ENCODE peak calls at places on chromosomes 4 and X, in seven cellular contexts. S is LoVo, O is foreskin keratinocyte, P is lung microvascular endothelial cell, D is dermis microvascular lymphatic vessel endothelial cell, X is C1 segment of cervical spinal cord, I is MCF 10A. J is an unnamed sample.

GRCh38 chr4:90012918-90013317 is 114.3 kb upstream of the CCSER1 start:
- DNase-seq in S (no peak), O (no peak), P (no peak), D (no peak), X (no peak), I (no peak), J (no peak)

GRCh38 chrX:64867217-64867616 is 109.0 kb downstream of the ZC4H2 start:
- DNase-seq in S (no peak), O (no peak), P (no peak), D (no peak), X (no peak), I (no peak), J (no peak)

GRCh38 chr4:129387666-129388065 is 291.7 kb downstream of the C4orf33 start:
- DNase-seq in S (no peak), O (no peak), P (no peak), D (no peak), X (no peak), I (no peak), J (no peak)

GRCh38 chrX:103927633-103928032 is 34.8 kb upstream of the TMSB15B start:
- DNase-seq in S (no peak), O (no peak), P (no peak), D (no peak), X (no peak), I (no peak), J (no peak)

GRCh38 chr4:184745747-184746531 is 12.0 kb upstream of the CENPU start:
- DNase-seq in S (peak; percentile 42), O (peak; percentile 63), P (peak; percentile 77), D (peak; percentile 70), X (peak; percentile 36), I (peak; percentile 76), J (peak; percentile 85)

GRCh38 chr4:99104153-99104552 is 15.6 kb upstream of the ADH5 start:
- DNase-seq in S (no peak), O (no peak), P (no peak), D (no peak), X (no peak), I (no peak), J (peak; percentile 29)

GRCh38 chrX:146907391-146908240 is 93.1 kb upstream of the CXorf51A start:
- DNase-seq in S (no peak), O (peak; percentile 12), P (no peak), D (no peak), X (no peak), I (peak; percentile 68), J (no peak)

GRCh38 chr4:180923476-180923875 is 1319.7 kb upstream of the TENM3 start:
- DNase-seq in S (no peak), O (peak; percentile 65), P (no peak), D (no peak), X (no peak), I (peak; percentile 3), J (peak; percentile 75)

GRCh38 chr4:24537025-24537424 is 47.3 kb downstream of the DHX15 start:
- DNase-seq in S (no peak), O (no peak), P (no peak), D (no peak), X (no peak), I (no peak), J (no peak)

GRCh38 chr4:12873351-12873750 is 610.8 kb downstream of the RAB28 start:
- DNase-seq in S (no peak), O (no peak), P (no peak), D (no peak), X (no peak), I (no peak), J (no peak)

GRCh38 chr4:168221298-168221697 is 97.3 kb downstream of the DDX60 start:
- DNase-seq in S (peak; percentile 10), O (peak; percentile 62), P (peak; percentile 88), D (peak; percentile 90), X (no peak), I (peak; percentile 69), J (peak; percentile 12)

GRCh38 chrX:38166478-38167083 is 54.1 kb downstream of the SRPX start:
- DNase-seq in S (peak; percentile 18), O (no peak), P (peak; percentile 31), D (peak; percentile 42), X (no peak), I (peak; percentile 52), J (no peak)

GRCh38 chr4:65943076-65943475 is 272.8 kb upstream of the EPHA5 start:
- DNase-seq in S (peak; percentile 66), O (peak; percentile 74), P (peak; percentile 52), D (peak; percentile 10), X (no peak), I (peak; percentile 63), J (no peak)

GRCh38 chr4:152456609-152457008 is 79.3 kb downstream of the FBXW7 start:
- DNase-seq in S (no peak), O (peak; percentile 38), P (no peak), D (no peak), X (no peak), I (no peak), J (no peak)

GRCh38 chr4:147160908-147161513 is 215.3 kb upstream of the TTC29 start:
- DNase-seq in S (peak; percentile 60), O (peak; percentile 34), P (peak; percentile 77), D (peak; percentile 54), X (peak; percentile 3), I (peak; percentile 63), J (peak; percentile 75)

GRCh38 chrX:48834383-48834709 is 1.1 kb downstream of the PCSK1N start:
- DNase-seq in S (no peak), O (no peak), P (no peak), D (no peak), X (no peak), I (no peak), J (no peak)

GRCh38 chr4:4387531-4388311 is 819 bp downstream of the NSG1 start:
- DNase-seq in S (no peak), O (peak; percentile 14), P (no peak), D (no peak), X (no peak), I (no peak), J (no peak)

GRCh38 chrX:6386837-6387236 is 148.1 kb downstream of the VCX3A start:
- DNase-seq in S (no peak), O (no peak), P (no peak), D (no peak), X (no peak), I (no peak), J (no peak)

GRCh38 chr4:154998284-154998683 is 210.2 kb upstream of the NPY2R start:
- DNase-seq in S (no peak), O (no peak), P (peak; percentile 39), D (no peak), X (no peak), I (peak; percentile 43), J (peak; percentile 22)

GRCh38 chr4:95949136-95949765 is 109.4 kb downstream of the PDHA2 start:
- DNase-seq in S (no peak), O (no peak), P (no peak), D (no peak), X (no peak), I (no peak), J (no peak)

GRCh38 chrX:15384304-15384703 is at the start of gene VEGFD:
- DNase-seq in S (no peak), O (no peak), P (no peak), D (no peak), X (no peak), I (peak; percentile 70), J (peak; percentile 14)

GRCh38 chr4:144611850-144612249 is 34.1 kb upstream of the HHIP start:
- DNase-seq in S (no peak), O (no peak), P (peak; percentile 29), D (peak; percentile 34), X (no peak), I (peak; percentile 36), J (peak; percentile 9)

GRCh38 chr4:139666735-139667266 is 1.2 kb downstream of the MGST2 start:
- DNase-seq in S (peak; percentile 65), O (peak; percentile 60), P (peak; percentile 82), D (peak; percentile 85), X (no peak), I (peak; percentile 71), J (no peak)

GRCh38 chrX:24305905-24306304 is 8.0 kb downstream of the SUPT20HL2 start:
- DNase-seq in S (no peak), O (no peak), P (no peak), D (no peak), X (no peak), I (no peak), J (no peak)

GRCh38 chr4:31045151-31045550 is 325.0 kb downstream of the PCDH7 start:
- DNase-seq in S (no peak), O (no peak), P (no peak), D (peak; percentile 13), X (no peak), I (no peak), J (no peak)

GRCh38 chrX:110401142-110401541 is 42.5 kb downstream of the RTL9 start:
- DNase-seq in S (no peak), O (no peak), P (no peak), D (no peak), X (no peak), I (no peak), J (no peak)